ENCODE peak calls at places on chromosomes 6 and 20, in four cellular contexts. B is ACHN, D is NCI-H1092, C is left colon. T is an unnamed sample.

GRCh38 chr20:5486377-5487054 is 169.8 kb upstream of the PROKR2 start:
- DNase-seq in D (no peak), B (no peak), C (no peak), T (no peak)

GRCh38 chr20:59696476-59696875 is 92.1 kb downstream of the PHACTR3 start:
- DNase-seq in B (no peak), C (no peak), D (no peak), T (no peak)

GRCh38 chr6:43242908-43243648 is at the start of gene TTBK1:
- DNase-seq in B (no peak), C (no peak), D (peak), T (no peak)

GRCh38 chr6:1701668-1702353 is 92.1 kb downstream of the FOXC1 start:
- DNase-seq in C (no peak), D (no peak), B (peak), T (no peak)

GRCh38 chr20:50427740-50428462 is 82.3 kb upstream of the PTPN1 start:
- DNase-seq in C (no peak), D (no peak), B (no peak), T (no peak)

GRCh38 chr20:35395728-35396127 is 16.0 kb downstream of the UQCC1 start:
- DNase-seq in D (no peak), B (peak), C (no peak), T (no peak)

GRCh38 chr6:39964530-39964929 is 30.3 kb upstream of the MOCS1 start:
- DNase-seq in C (no peak), D (no peak), B (no peak), T (no peak)

GRCh38 chr6:154613137-154613676 is 102.7 kb upstream of the CNKSR3 start:
- DNase-seq in D (no peak), B (no peak), C (no peak), T (no peak)

GRCh38 chr20:44979090-44979621 is 12.8 kb downstream of the STK4 start:
- DNase-seq in C (no peak), B (no peak), D (no peak), T (no peak)

GRCh38 chr20:3815703-3816315 is 4.5 kb upstream of the AP5S1 start:
- DNase-seq in D (no peak), B (no peak), C (no peak), T (no peak)

GRCh38 chr6:33915134-33915533 is 111.3 kb upstream of the MLN start:
- DNase-seq in C (peak), B (no peak), D (no peak), T (no peak)

GRCh38 chr20:16178671-16179070 is 394.6 kb downstream of the KIF16B start:
- DNase-seq in B (no peak), C (no peak), D (no peak), T (no peak)

GRCh38 chr6:46954819-46955520 is 33.2 kb upstream of the ADGRF5 start:
- DNase-seq in D (no peak), B (no peak), C (no peak), T (no peak)

GRCh38 chr6:140174509-140174908 is 800.1 kb upstream of the CITED2 start:
- DNase-seq in B (no peak), D (no peak), C (no peak), T (no peak)

GRCh38 chr6:46056906-46057529 is 41.4 kb upstream of the CLIC5 start:
- DNase-seq in B (no peak), C (no peak), D (no peak), T (no peak)

GRCh38 chr6:7126759-7127158 is 19.0 kb downstream of the RREB1 start:
- DNase-seq in D (no peak), B (no peak), C (no peak), T (no peak)

GRCh38 chr6:91681341-91681740 is 1094.5 kb upstream of the MAP3K7 start:
- DNase-seq in D (no peak), C (no peak), B (no peak), T (no peak)

GRCh38 chr20:24756292-24757025 is 192.6 kb upstream of the CST7 start:
- DNase-seq in D (no peak), B (no peak), C (no peak), T (no peak)